ENCODE peak calls at places on chromosomes 2 and 18, in eight cellular contexts. One of them, this sample, is unnamed. For H3K27me3, the result is how much of the 10 kb centered on the place peaks cover.

GRCh38 chr2:105329197-105329554 is 359 bp downstream of the TGFBRAP1 start:
- DNase-seq in stomach: no peak
- DNase-seq in fibroblast of lung: no peak
- DNase-seq in uterus: no peak
- DNase-seq in tibial artery: no peak
- DNase-seq in neuronal stem cell: no peak
- DNase-seq in keratinocyte: no peak
- DNase-seq in PC-3: no peak
- DNase-seq in this sample: no peak

GRCh38 chr2:205386109-205386508 is 296.2 kb upstream of the NRP2 start:
- DNase-seq in uterus: no peak
- DNase-seq in PC-3: no peak
- DNase-seq in keratinocyte: no peak
- DNase-seq in tibial artery: no peak
- DNase-seq in neuronal stem cell: no peak
- DNase-seq in stomach: no peak
- DNase-seq in fibroblast of lung: peak
- DNase-seq in this sample: no peak

GRCh38 chr2:145563752-145564615 is 1044.1 kb upstream of the ZEB2 start:
- DNase-seq in stomach: no peak
- DNase-seq in PC-3: peak
- DNase-seq in fibroblast of lung: peak
- DNase-seq in neuronal stem cell: no peak
- DNase-seq in tibial artery: no peak
- DNase-seq in uterus: no peak
- DNase-seq in keratinocyte: no peak
- DNase-seq in this sample: no peak

GRCh38 chr2:41872646-41873045 is 175.2 kb upstream of the PKDCC start:
- DNase-seq in keratinocyte: no peak
- DNase-seq in fibroblast of lung: peak
- DNase-seq in uterus: no peak
- DNase-seq in neuronal stem cell: no peak
- DNase-seq in PC-3: no peak
- DNase-seq in stomach: no peak
- DNase-seq in tibial artery: no peak
- DNase-seq in this sample: no peak

GRCh38 chr2:128782411-128783192 is 463.9 kb upstream of the HS6ST1 start:
- DNase-seq in PC-3: no peak
- DNase-seq in tibial artery: peak
- DNase-seq in uterus: no peak
- DNase-seq in neuronal stem cell: no peak
- DNase-seq in stomach: peak
- DNase-seq in fibroblast of lung: no peak
- DNase-seq in keratinocyte: no peak
- DNase-seq in this sample: no peak

GRCh38 chr2:201116115-201116958 is at the start of gene CFLAR:
- DNase-seq in keratinocyte: no peak
- DNase-seq in PC-3: peak
- DNase-seq in neuronal stem cell: no peak
- DNase-seq in fibroblast of lung: peak
- DNase-seq in tibial artery: peak
- DNase-seq in stomach: peak
- DNase-seq in uterus: peak
- DNase-seq in this sample: no peak

GRCh38 chr2:166334800-166335199 is 40.9 kb downstream of the SCN9A start:
- DNase-seq in tibial artery: no peak
- DNase-seq in fibroblast of lung: no peak
- DNase-seq in neuronal stem cell: no peak
- DNase-seq in keratinocyte: no peak
- DNase-seq in uterus: no peak
- DNase-seq in stomach: no peak
- DNase-seq in PC-3: peak
- DNase-seq in this sample: no peak

GRCh38 chr2:96773922-96774321 is 13.2 kb downstream of the CNNM4 start:
- DNase-seq in neuronal stem cell: no peak
- DNase-seq in tibial artery: no peak
- DNase-seq in PC-3: no peak
- DNase-seq in uterus: no peak
- DNase-seq in fibroblast of lung: no peak
- DNase-seq in stomach: peak
- DNase-seq in keratinocyte: no peak
- DNase-seq in this sample: no peak

GRCh38 chr2:215749092-215749957 is 264.0 kb downstream of the MREG start:
- DNase-seq in neuronal stem cell: no peak
- DNase-seq in PC-3: peak
- DNase-seq in stomach: no peak
- DNase-seq in keratinocyte: no peak
- DNase-seq in fibroblast of lung: peak
- DNase-seq in tibial artery: peak
- DNase-seq in uterus: peak
- DNase-seq in this sample: no peak

GRCh38 chr2:43274721-43275120 is 48.3 kb upstream of the ZFP36L2 start:
- DNase-seq in PC-3: no peak
- DNase-seq in keratinocyte: no peak
- DNase-seq in fibroblast of lung: peak
- DNase-seq in uterus: no peak
- DNase-seq in tibial artery: no peak
- DNase-seq in stomach: no peak
- DNase-seq in neuronal stem cell: no peak
- DNase-seq in this sample: no peak

GRCh38 chr2:151367571-151367970 is 10.2 kb downstream of the TNFAIP6 start:
- DNase-seq in tibial artery: no peak
- DNase-seq in fibroblast of lung: peak
- DNase-seq in neuronal stem cell: no peak
- DNase-seq in stomach: no peak
- DNase-seq in keratinocyte: no peak
- DNase-seq in PC-3: no peak
- DNase-seq in uterus: no peak
- DNase-seq in this sample: no peak

GRCh38 chr18:9535430-9535972 is 60.2 kb downstream of the RALBP1 start:
- DNase-seq in tibial artery: peak
- DNase-seq in neuronal stem cell: peak
- DNase-seq in fibroblast of lung: peak
- DNase-seq in keratinocyte: no peak
- DNase-seq in stomach: no peak
- DNase-seq in uterus: peak
- DNase-seq in PC-3: peak
- DNase-seq in this sample: no peak

GRCh38 chr2:209383212-209383611 is 40.6 kb upstream of the MAP2 start:
- DNase-seq in tibial artery: no peak
- DNase-seq in fibroblast of lung: peak
- DNase-seq in neuronal stem cell: no peak
- DNase-seq in PC-3: peak
- DNase-seq in stomach: no peak
- DNase-seq in uterus: no peak
- DNase-seq in keratinocyte: peak
- DNase-seq in this sample: no peak

GRCh38 chr2:204027105-204027504 is 90.5 kb downstream of the ICOS start:
- DNase-seq in fibroblast of lung: peak
- DNase-seq in keratinocyte: peak
- DNase-seq in neuronal stem cell: no peak
- DNase-seq in stomach: no peak
- DNase-seq in tibial artery: no peak
- DNase-seq in uterus: no peak
- DNase-seq in PC-3: peak
- DNase-seq in this sample: no peak

GRCh38 chr18:48819781-48820482 is 130.8 kb downstream of the SMAD7 start:
- DNase-seq in stomach: peak
- DNase-seq in neuronal stem cell: no peak
- DNase-seq in PC-3: no peak
- DNase-seq in fibroblast of lung: no peak
- DNase-seq in tibial artery: peak
- DNase-seq in keratinocyte: no peak
- DNase-seq in uterus: peak
- DNase-seq in this sample: no peak

DNA sequence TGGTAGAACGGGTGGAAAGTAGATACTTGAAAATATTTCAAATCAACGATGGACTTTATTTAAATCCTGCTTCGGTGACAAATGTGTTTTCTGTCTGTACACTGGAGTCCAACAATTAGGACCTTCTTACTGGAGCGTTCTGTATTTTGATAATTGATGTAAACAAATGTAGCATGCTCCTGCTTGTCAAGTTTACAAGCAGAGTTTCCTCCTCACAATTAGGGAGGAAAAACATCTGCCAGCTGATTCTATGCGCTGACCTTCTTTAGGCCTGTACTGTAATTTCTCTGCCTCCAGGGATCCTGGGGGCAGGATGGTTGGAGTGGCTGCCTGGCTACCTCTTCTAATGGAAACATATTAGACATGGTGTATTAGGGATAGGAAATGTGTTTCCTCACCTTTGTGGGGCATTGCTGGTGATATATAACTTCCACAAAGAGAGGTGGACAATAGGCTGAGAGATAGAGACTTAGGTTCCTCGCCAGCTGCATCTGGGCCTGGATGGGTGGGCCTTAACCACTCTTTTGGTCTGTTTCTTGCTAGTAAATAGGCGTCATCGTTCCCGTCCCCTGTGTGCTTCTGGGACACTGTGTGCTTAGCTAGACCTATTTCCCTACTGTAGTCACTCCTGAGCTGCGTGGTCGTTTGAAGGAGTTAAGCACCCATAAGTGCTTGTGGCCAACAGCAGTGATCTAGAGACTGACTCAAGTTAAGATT is 19.3 kb downstream of the GATA6 start:
- DNase-seq in fibroblast of lung: no peak
- DNase-seq in neuronal stem cell: no peak
- DNase-seq in stomach: no peak
- DNase-seq in tibial artery: peak
- DNase-seq in keratinocyte: no peak
- DNase-seq in PC-3: no peak
- DNase-seq in uterus: no peak
- DNase-seq in this sample: no peak
- H3K27ac ChIP-seq in fibroblast of lung: no peak
- H3K27ac ChIP-seq in neuronal stem cell: no peak
- H3K27ac ChIP-seq in stomach: peak
- H3K27ac ChIP-seq in tibial artery: peak
- H3K27ac ChIP-seq in keratinocyte: no peak
- H3K27ac ChIP-seq in PC-3: no peak
- H3K27ac ChIP-seq in uterus: peak
- H3K27ac ChIP-seq in this sample: no peak

DNA sequence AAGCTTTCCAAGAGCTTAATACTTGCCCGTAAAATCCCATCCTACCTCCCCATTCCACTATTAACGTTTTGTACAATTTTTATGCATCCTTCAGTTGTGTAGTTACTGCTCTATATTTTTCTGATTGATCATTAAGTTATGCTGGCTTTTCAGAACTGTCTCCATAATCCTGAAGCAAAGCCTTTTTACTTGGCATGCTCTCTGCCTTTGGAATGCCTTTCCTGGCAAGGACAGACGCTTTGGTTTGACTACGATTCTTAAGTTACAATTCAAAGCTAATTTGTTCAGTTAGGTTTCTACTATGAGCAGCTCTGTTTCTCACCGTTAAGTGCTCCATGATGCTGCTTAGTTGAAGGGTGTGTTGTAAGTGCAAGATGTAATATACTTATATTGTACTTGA is 579.9 kb downstream of the ZEB2 start:
- DNase-seq in tibial artery: no peak
- DNase-seq in neuronal stem cell: no peak
- DNase-seq in PC-3: no peak
- DNase-seq in uterus: no peak
- DNase-seq in fibroblast of lung: peak
- DNase-seq in keratinocyte: no peak
- DNase-seq in stomach: no peak
- DNase-seq in this sample: no peak
- H3K27me3 ChIP-seq in tibial artery: under half
- H3K27me3 ChIP-seq in neuronal stem cell: under half
- H3K27me3 ChIP-seq in PC-3: under half
- H3K27me3 ChIP-seq in uterus: under half
- H3K27me3 ChIP-seq in fibroblast of lung: under half
- H3K27me3 ChIP-seq in keratinocyte: under half
- H3K27me3 ChIP-seq in stomach: under half
- H3K27me3 ChIP-seq in this sample: under half

GRCh38 chr2:27752551-27753237 is 18.8 kb upstream of the MRPL33 start:
- DNase-seq in tibial artery: no peak
- DNase-seq in stomach: peak
- DNase-seq in uterus: no peak
- DNase-seq in fibroblast of lung: no peak
- DNase-seq in neuronal stem cell: no peak
- DNase-seq in PC-3: peak
- DNase-seq in keratinocyte: no peak
- DNase-seq in this sample: no peak
- H3K4me3 ChIP-seq in tibial artery: no peak
- H3K4me3 ChIP-seq in stomach: no peak
- H3K4me3 ChIP-seq in uterus: no peak
- H3K4me3 ChIP-seq in fibroblast of lung: no peak
- H3K4me3 ChIP-seq in neuronal stem cell: no peak
- H3K4me3 ChIP-seq in PC-3: no peak
- H3K4me3 ChIP-seq in keratinocyte: peak
- H3K4me3 ChIP-seq in this sample: peak

GRCh38 chr2:27781496-27781895 is 10.0 kb downstream of the MRPL33 start:
- DNase-seq in stomach: no peak
- DNase-seq in keratinocyte: no peak
- DNase-seq in tibial artery: no peak
- DNase-seq in PC-3: no peak
- DNase-seq in neuronal stem cell: no peak
- DNase-seq in uterus: no peak
- DNase-seq in fibroblast of lung: no peak
- DNase-seq in this sample: no peak

GRCh38 chr2:27776097-27776496 is 4.6 kb downstream of the MRPL33 start:
- DNase-seq in tibial artery: no peak
- DNase-seq in neuronal stem cell: no peak
- DNase-seq in keratinocyte: peak
- DNase-seq in fibroblast of lung: peak
- DNase-seq in uterus: peak
- DNase-seq in stomach: no peak
- DNase-seq in PC-3: peak
- DNase-seq in this sample: no peak

GRCh38 chr2:27776696-27777095 is 5.2 kb downstream of the MRPL33 start:
- DNase-seq in neuronal stem cell: no peak
- DNase-seq in PC-3: no peak
- DNase-seq in stomach: no peak
- DNase-seq in tibial artery: no peak
- DNase-seq in fibroblast of lung: no peak
- DNase-seq in uterus: no peak
- DNase-seq in keratinocyte: no peak
- DNase-seq in this sample: no peak

GRCh38 chr2:27773959-27774358 is 2.4 kb downstream of the MRPL33 start:
- DNase-seq in keratinocyte: no peak
- DNase-seq in tibial artery: no peak
- DNase-seq in uterus: no peak
- DNase-seq in neuronal stem cell: no peak
- DNase-seq in PC-3: no peak
- DNase-seq in fibroblast of lung: no peak
- DNase-seq in stomach: no peak
- DNase-seq in this sample: no peak

DNA sequence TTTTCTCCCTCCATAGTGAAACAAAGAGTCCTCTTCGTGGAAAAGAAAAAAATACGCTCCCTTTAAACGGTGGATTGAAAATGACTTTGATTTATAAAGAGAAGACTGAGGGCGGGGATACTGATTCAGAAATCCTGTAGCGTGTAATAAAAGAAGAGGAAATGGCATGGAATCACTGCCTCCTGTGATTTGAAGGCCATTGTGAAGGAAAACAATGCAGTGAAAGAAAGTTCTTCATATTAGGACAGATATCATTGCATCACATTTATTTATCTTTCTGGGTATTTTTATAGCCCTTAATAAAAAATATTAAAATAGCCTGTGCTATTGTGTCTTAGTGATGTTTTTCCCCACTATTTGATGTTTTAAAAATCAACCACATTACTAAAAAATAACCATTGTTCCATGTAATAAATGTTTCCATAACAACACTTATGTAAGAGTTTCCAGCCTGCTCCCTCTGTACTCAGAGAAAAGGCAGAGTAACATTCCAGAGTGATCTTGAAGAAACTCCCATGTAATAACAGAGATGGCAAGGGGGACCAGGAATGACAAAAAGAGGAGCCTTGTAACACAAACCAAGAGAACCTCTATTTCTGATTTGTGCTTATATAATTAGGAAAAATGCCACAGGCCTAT is 8.0 kb downstream of the MRPL33 start:
- DNase-seq in neuronal stem cell: no peak
- DNase-seq in stomach: no peak
- DNase-seq in tibial artery: no peak
- DNase-seq in fibroblast of lung: no peak
- DNase-seq in keratinocyte: no peak
- DNase-seq in uterus: no peak
- DNase-seq in PC-3: no peak
- DNase-seq in this sample: no peak
- H3K27ac ChIP-seq in neuronal stem cell: no peak
- H3K27ac ChIP-seq in stomach: peak
- H3K27ac ChIP-seq in tibial artery: peak
- H3K27ac ChIP-seq in fibroblast of lung: no peak
- H3K27ac ChIP-seq in keratinocyte: no peak
- H3K27ac ChIP-seq in uterus: peak
- H3K27ac ChIP-seq in PC-3: no peak
- H3K27ac ChIP-seq in this sample: no peak

This sample was measured in iPS DF 6.9.